ENCODE peak calls at places on chromosomes 11 and 22, in five cellular contexts. One of them, this sample, is unnamed.

GRCh38 chr11:84437129-84438123 is 1151.3 kb upstream of the CCDC90B start:
- DNase-seq in spleen: no peak
- DNase-seq in tibial artery: no peak
- DNase-seq in AG04450: no peak
- DNase-seq in lower lobe of right lung: peak
- DNase-seq in this sample: no peak

GRCh38 chr22:44436656-44437492 is 61.2 kb downstream of the RTL6 start:
- DNase-seq in spleen: peak
- DNase-seq in tibial artery: peak
- DNase-seq in AG04450: no peak
- DNase-seq in lower lobe of right lung: no peak
- DNase-seq in this sample: no peak

GRCh38 chr22:30636226-30637077 is 871 bp downstream of the SLC35E4 start:
- DNase-seq in spleen: peak
- DNase-seq in tibial artery: no peak
- DNase-seq in AG04450: no peak
- DNase-seq in lower lobe of right lung: peak
- DNase-seq in this sample: peak

GRCh38 chr22:23826510-23827350 is 12.1 kb downstream of the DERL3 start:
- DNase-seq in spleen: peak
- DNase-seq in tibial artery: no peak
- DNase-seq in AG04450: no peak
- DNase-seq in lower lobe of right lung: peak
- DNase-seq in this sample: no peak

GRCh38 chr11:78156081-78156844 is 16.8 kb upstream of the ALG8 start:
- DNase-seq in spleen: peak
- DNase-seq in tibial artery: no peak
- DNase-seq in AG04450: no peak
- DNase-seq in lower lobe of right lung: no peak
- DNase-seq in this sample: peak

GRCh38 chr11:58866788-58867187 is 22.3 kb upstream of the GLYATL2 start:
- DNase-seq in spleen: no peak
- DNase-seq in tibial artery: no peak
- DNase-seq in AG04450: no peak
- DNase-seq in lower lobe of right lung: no peak
- DNase-seq in this sample: no peak

GRCh38 chr22:30695351-30695762 is 683 bp downstream of the OSBP2 start:
- DNase-seq in spleen: peak
- DNase-seq in tibial artery: no peak
- DNase-seq in AG04450: no peak
- DNase-seq in lower lobe of right lung: no peak
- DNase-seq in this sample: no peak

GRCh38 chr11:32829157-32829679 is 509 bp upstream of the PRRG4 start:
- DNase-seq in spleen: no peak
- DNase-seq in tibial artery: no peak
- DNase-seq in AG04450: no peak
- DNase-seq in lower lobe of right lung: no peak
- DNase-seq in this sample: no peak

GRCh38 chr22:45290410-45290936 is 5.7 kb downstream of the UPK3A start:
- DNase-seq in spleen: no peak
- DNase-seq in tibial artery: no peak
- DNase-seq in AG04450: peak
- DNase-seq in lower lobe of right lung: no peak
- DNase-seq in this sample: no peak

GRCh38 chr22:27635852-27636251 is 165.7 kb downstream of the MN1 start:
- DNase-seq in spleen: no peak
- DNase-seq in tibial artery: no peak
- DNase-seq in AG04450: no peak
- DNase-seq in lower lobe of right lung: no peak
- DNase-seq in this sample: no peak

GRCh38 chr11:81569999-81570398 is 1163.7 kb downstream of the FAM181B start:
- DNase-seq in spleen: no peak
- DNase-seq in tibial artery: no peak
- DNase-seq in AG04450: no peak
- DNase-seq in lower lobe of right lung: no peak
- DNase-seq in this sample: no peak

GRCh38 chr11:109553284-109553683 is 131.3 kb downstream of the C11orf87 start:
- DNase-seq in spleen: no peak
- DNase-seq in tibial artery: no peak
- DNase-seq in AG04450: no peak
- DNase-seq in lower lobe of right lung: no peak
- DNase-seq in this sample: no peak

GRCh38 chr11:8807544-8808225 is 103.3 kb upstream of the AKIP1 start:
- DNase-seq in spleen: no peak
- DNase-seq in tibial artery: no peak
- DNase-seq in AG04450: peak
- DNase-seq in lower lobe of right lung: no peak
- DNase-seq in this sample: no peak

GRCh38 chr11:83092488-83093384 is 21.0 kb upstream of the RAB30 start:
- DNase-seq in spleen: no peak
- DNase-seq in tibial artery: no peak
- DNase-seq in AG04450: no peak
- DNase-seq in lower lobe of right lung: no peak
- DNase-seq in this sample: no peak

GRCh38 chr11:47234669-47235075 is 13.9 kb downstream of the ACP2 start:
- DNase-seq in spleen: no peak
- DNase-seq in tibial artery: no peak
- DNase-seq in AG04450: no peak
- DNase-seq in lower lobe of right lung: peak
- DNase-seq in this sample: no peak

GRCh38 chr11:115425243-115425642 is 79.0 kb downstream of the CADM1 start:
- DNase-seq in spleen: no peak
- DNase-seq in tibial artery: no peak
- DNase-seq in AG04450: no peak
- DNase-seq in lower lobe of right lung: no peak
- DNase-seq in this sample: no peak

GRCh38 chr11:10451399-10452116 is 3.5 kb upstream of the AMPD3 start:
- DNase-seq in spleen: peak
- DNase-seq in tibial artery: no peak
- DNase-seq in AG04450: no peak
- DNase-seq in lower lobe of right lung: no peak
- DNase-seq in this sample: no peak

GRCh38 chr22:40202225-40202944 is 24.7 kb downstream of the TNRC6B start:
- DNase-seq in spleen: no peak
- DNase-seq in tibial artery: no peak
- DNase-seq in AG04450: no peak
- DNase-seq in lower lobe of right lung: no peak
- DNase-seq in this sample: no peak

GRCh38 chr11:73797457-73797856 is 9.8 kb downstream of the MRPL48 start:
- DNase-seq in spleen: no peak
- DNase-seq in tibial artery: no peak
- DNase-seq in AG04450: no peak
- DNase-seq in lower lobe of right lung: no peak
- DNase-seq in this sample: no peak

GRCh38 chr22:38233427-38233826 is 31.6 kb downstream of the MAFF start:
- DNase-seq in spleen: no peak
- DNase-seq in tibial artery: no peak
- DNase-seq in AG04450: no peak
- DNase-seq in lower lobe of right lung: no peak
- DNase-seq in this sample: no peak

GRCh38 chr22:36375071-36375980 is 12.4 kb downstream of the MYH9 start:
- DNase-seq in spleen: no peak
- DNase-seq in tibial artery: peak
- DNase-seq in AG04450: no peak
- DNase-seq in lower lobe of right lung: peak
- DNase-seq in this sample: no peak

GRCh38 chr22:36376265-36376664 is 11.5 kb downstream of the MYH9 start:
- DNase-seq in spleen: no peak
- DNase-seq in tibial artery: no peak
- DNase-seq in AG04450: no peak
- DNase-seq in lower lobe of right lung: no peak
- DNase-seq in this sample: no peak

GRCh38 chr22:36374603-36375024 is 13.2 kb downstream of the MYH9 start:
- DNase-seq in spleen: no peak
- DNase-seq in tibial artery: peak
- DNase-seq in AG04450: no peak
- DNase-seq in lower lobe of right lung: no peak
- DNase-seq in this sample: no peak

GRCh38 chr22:36378080-36378788 is 9.5 kb downstream of the MYH9 start:
- DNase-seq in spleen: no peak
- DNase-seq in tibial artery: peak
- DNase-seq in AG04450: no peak
- DNase-seq in lower lobe of right lung: no peak
- DNase-seq in this sample: no peak

DNA sequence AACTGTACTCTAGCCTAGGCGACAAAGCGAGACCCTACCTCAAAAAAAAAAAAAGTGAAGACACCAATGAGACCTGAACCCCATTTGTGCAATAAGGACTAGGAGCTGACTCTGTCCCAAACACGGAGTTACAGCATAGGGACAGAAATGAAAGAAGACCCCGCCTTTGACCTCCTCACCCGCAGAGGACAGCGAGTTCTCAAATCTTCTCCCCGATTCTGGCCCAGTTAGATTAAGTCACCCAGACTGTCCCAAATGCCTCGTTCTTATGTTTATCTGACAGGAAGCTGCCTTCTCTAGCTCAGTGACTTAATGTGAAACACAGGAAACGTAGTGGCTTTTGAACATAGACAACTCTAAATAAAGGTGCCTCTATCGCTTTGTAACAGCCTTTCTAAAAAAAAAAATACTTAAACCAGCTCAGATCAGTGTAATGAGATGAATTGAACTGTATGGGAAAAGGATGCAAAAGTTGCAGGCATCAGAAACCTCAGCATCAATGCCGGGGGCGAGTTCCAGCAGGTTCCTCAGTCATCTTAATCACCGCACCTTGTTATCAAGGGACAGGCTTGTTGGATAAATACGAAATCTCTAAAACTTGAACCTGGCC is 10.6 kb downstream of the MYH9 start:
- DNase-seq in spleen: no peak
- DNase-seq in tibial artery: no peak
- DNase-seq in AG04450: no peak
- DNase-seq in lower lobe of right lung: no peak
- DNase-seq in this sample: no peak
- H3K4me3 ChIP-seq in spleen: peak
- H3K4me3 ChIP-seq in tibial artery: no peak
- H3K4me3 ChIP-seq in AG04450: no peak
- H3K4me3 ChIP-seq in lower lobe of right lung: peak
- H3K4me3 ChIP-seq in this sample: no peak

DNA sequence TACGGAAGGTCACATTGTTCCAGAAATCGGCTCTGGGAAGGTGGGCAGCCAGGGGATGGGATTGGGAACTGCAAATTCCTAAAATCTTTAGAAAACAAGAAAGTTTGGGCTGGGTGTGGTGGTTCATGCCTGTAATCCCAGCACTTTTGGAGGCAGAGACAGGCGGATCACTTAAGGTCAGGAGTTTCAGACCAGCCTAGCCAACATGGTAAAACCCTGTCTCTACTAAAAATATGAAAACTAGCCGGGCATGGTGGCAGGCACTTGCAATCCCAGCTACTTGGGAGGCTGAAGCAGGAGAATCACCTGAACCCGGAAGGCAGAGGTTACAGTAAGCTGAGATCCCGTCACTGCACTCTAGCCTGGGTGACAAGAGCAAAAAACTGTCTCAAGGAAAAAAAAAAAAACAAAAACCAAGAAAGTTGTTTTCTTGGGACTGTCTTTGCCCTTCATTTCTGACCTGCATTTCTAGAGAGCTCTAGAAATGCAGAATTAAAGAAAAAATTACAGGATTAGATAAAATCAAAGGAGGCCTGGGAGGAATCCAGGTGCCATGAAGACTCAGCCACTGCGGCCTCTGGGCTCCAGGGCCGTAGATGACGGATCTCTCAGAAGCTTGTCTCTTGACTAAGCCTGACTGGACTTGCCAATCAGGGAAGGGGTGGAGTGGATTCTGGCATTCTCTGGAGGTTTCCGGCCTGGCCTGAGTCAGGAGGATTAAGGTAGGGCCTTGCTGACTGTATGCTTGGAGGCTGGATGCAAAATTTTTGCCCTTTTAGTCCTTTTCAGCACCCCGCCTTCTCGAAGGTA is 5.3 kb upstream of the MALAT1 start:
- DNase-seq in spleen: no peak
- DNase-seq in tibial artery: peak
- DNase-seq in AG04450: no peak
- DNase-seq in lower lobe of right lung: peak
- DNase-seq in this sample: peak
- H3K4me3 ChIP-seq in spleen: peak
- H3K4me3 ChIP-seq in tibial artery: peak
- H3K4me3 ChIP-seq in AG04450: peak
- H3K4me3 ChIP-seq in lower lobe of right lung: peak
- H3K4me3 ChIP-seq in this sample: no peak

GRCh38 chr11:130825621-130826020 is 90.7 kb downstream of the SNX19 start:
- DNase-seq in spleen: no peak
- DNase-seq in tibial artery: no peak
- DNase-seq in AG04450: no peak
- DNase-seq in lower lobe of right lung: no peak
- DNase-seq in this sample: no peak
- H3K4me3 ChIP-seq in spleen: no peak
- H3K4me3 ChIP-seq in tibial artery: no peak
- H3K4me3 ChIP-seq in AG04450: no peak
- H3K4me3 ChIP-seq in lower lobe of right lung: no peak
- H3K4me3 ChIP-seq in this sample: no peak

DNA sequence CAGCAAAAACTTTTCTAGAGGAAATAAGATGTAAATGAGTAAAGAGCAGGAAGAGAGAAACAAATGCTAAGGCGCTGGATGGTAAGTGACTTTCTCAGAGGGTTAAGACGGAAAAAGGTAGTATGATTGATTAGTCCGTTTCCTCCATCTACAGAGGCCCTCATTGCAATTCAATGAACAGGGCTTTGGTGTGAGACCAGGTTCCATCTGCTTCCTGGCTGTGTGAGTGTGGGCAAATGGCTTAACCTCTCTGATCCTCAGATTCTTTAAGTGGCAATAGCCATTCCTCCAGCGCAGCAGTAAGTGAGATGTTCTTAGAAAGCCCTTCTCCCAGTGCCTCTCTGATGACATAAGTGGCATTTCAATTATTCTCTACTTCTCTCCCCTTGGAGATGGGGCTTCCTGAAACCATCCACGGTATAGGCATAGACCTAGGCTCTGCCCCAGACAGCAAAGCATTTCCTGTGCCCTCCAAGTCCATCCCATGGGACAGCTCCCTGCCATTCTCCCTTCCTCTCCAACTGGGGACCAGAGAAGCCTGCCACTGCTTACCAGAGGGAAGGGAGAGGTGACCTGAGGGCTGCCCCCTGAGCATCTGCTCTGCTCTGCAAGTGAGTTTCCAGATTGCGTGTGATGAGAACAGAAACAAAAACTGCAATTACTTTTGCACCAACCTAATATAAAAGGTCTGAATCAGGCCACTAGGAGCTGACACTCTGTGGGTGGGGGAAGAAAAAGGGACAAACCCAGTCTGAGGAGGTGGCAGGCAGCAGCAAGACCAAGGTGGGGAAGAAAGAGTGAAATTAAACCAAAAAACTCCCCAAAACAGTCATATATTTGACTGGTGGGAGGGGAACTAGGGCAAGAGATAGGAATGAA is 12.7 kb upstream of the CD44 start:
- DNase-seq in spleen: no peak
- DNase-seq in tibial artery: no peak
- DNase-seq in AG04450: no peak
- DNase-seq in lower lobe of right lung: no peak
- DNase-seq in this sample: no peak
- H3K4me3 ChIP-seq in spleen: peak
- H3K4me3 ChIP-seq in tibial artery: no peak
- H3K4me3 ChIP-seq in AG04450: no peak
- H3K4me3 ChIP-seq in lower lobe of right lung: no peak
- H3K4me3 ChIP-seq in this sample: no peak